ENCODE peak calls at places on chromosomes 3 and 15, in eight cellular contexts. H, P, T, K, V, F, Q and L are unnamed samples.

GRCh38 chr3:106058485-106058884 is 189.7 kb upstream of the CBLB start:
- DNase-seq in H (no peak), P (no peak), T (no peak), K (no peak), V (no peak), F (no peak), Q (no peak), L (no peak)

GRCh38 chr3:131110087-131110486 is 83.4 kb downstream of the NEK11 start:
- DNase-seq in H (no peak), P (no peak), T (no peak), K (peak; percentile 80), V (no peak), F (peak; percentile 5), Q (no peak), L (no peak)

GRCh38 chr3:50675179-50676030 is 678 bp downstream of the DOCK3 start:
- DNase-seq in H (no peak), P (peak; percentile 24), T (peak; percentile 89), K (no peak), V (peak; percentile 72), F (no peak), Q (peak; percentile 42), L (peak; percentile 38)

GRCh38 chr3:148911597-148911996 is 46.5 kb downstream of the CPA3 start:
- DNase-seq in H (no peak), P (no peak), T (no peak), K (no peak), V (no peak), F (no peak), Q (no peak), L (no peak)

GRCh38 chr15:74196175-74196574 is 6.4 kb downstream of the STRA6 start:
- DNase-seq in H (no peak), P (peak; percentile 54), T (no peak), K (peak; percentile 98), V (no peak), F (no peak), Q (peak; percentile 77), L (peak; percentile 76)

GRCh38 chr3:27293954-27294353 is 75.2 kb downstream of the NEK10 start:
- DNase-seq in H (no peak), P (no peak), T (no peak), K (no peak), V (no peak), F (no peak), Q (no peak), L (no peak)

GRCh38 chr15:57334257-57334656 is 42.0 kb upstream of the CGNL1 start:
- DNase-seq in H (no peak), P (no peak), T (peak; percentile 76), K (peak; percentile 56), V (no peak), F (peak; percentile 83), Q (no peak), L (no peak)

GRCh38 chr15:71651750-71652186 is 158.6 kb upstream of the NR2E3 start:
- DNase-seq in H (peak; percentile 55), P (no peak), T (peak; percentile 83), K (peak; percentile 74), V (no peak), F (peak; percentile 64), Q (no peak), L (no peak)

GRCh38 chr15:70336425-70337009 is 238.8 kb upstream of the TLE3 start:
- DNase-seq in H (no peak), P (no peak), T (no peak), K (no peak), V (no peak), F (no peak), Q (no peak), L (no peak)

GRCh38 chr3:146164071-146164470 is 3.1 kb upstream of the PLOD2 start:
- DNase-seq in H (no peak), P (no peak), T (no peak), K (no peak), V (no peak), F (no peak), Q (no peak), L (no peak)

GRCh38 chr3:146164951-146165350 is 4.0 kb upstream of the PLOD2 start:
- DNase-seq in H (no peak), P (no peak), T (no peak), K (no peak), V (no peak), F (no peak), Q (no peak), L (no peak)

GRCh38 chr3:146165370-146165769 is 4.4 kb upstream of the PLOD2 start:
- DNase-seq in H (no peak), P (no peak), T (no peak), K (peak; percentile 64), V (no peak), F (no peak), Q (no peak), L (no peak)

GRCh38 chr3:146163584-146163983 is 2.6 kb upstream of the PLOD2 start:
- DNase-seq in H (no peak), P (no peak), T (no peak), K (peak; percentile 95), V (no peak), F (peak; percentile 75), Q (no peak), L (no peak)

DNA sequence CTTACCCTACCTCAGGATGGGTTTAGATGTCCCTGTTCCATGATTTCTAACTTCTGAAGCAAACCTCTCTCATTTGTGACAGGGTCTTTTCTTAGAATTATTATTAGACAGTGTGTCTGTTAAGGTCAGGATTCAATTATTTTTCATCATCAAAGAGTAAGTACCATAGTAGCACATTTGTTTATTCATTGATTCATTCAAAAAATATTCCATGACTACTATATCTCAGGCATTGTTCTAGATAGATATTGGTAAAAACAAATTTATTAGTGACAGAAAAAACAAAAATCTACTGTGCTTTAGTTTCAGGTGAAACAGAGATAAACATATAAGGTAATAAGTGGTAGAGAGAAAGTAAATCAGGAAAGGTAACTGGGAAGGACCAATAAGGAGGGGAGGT is 3.5 kb upstream of the PLOD2 start:
- DNase-seq in H (no peak), P (no peak), T (no peak), K (no peak), V (no peak), F (no peak), Q (no peak), L (no peak)
- H3K4me1 ChIP-seq in H (no peaks in the 10 kb centered on the region), P (peaks cover 5% of the 10 kb centered on the region), T (no peaks in the 10 kb centered on the region), K (peaks cover 36% of the 10 kb centered on the region), V (peaks cover 41% of the 10 kb centered on the region), F (peaks cover 57% of the 10 kb centered on the region), Q (peaks cover 5% of the 10 kb centered on the region), L (no peaks in the 10 kb centered on the region)

DNA sequence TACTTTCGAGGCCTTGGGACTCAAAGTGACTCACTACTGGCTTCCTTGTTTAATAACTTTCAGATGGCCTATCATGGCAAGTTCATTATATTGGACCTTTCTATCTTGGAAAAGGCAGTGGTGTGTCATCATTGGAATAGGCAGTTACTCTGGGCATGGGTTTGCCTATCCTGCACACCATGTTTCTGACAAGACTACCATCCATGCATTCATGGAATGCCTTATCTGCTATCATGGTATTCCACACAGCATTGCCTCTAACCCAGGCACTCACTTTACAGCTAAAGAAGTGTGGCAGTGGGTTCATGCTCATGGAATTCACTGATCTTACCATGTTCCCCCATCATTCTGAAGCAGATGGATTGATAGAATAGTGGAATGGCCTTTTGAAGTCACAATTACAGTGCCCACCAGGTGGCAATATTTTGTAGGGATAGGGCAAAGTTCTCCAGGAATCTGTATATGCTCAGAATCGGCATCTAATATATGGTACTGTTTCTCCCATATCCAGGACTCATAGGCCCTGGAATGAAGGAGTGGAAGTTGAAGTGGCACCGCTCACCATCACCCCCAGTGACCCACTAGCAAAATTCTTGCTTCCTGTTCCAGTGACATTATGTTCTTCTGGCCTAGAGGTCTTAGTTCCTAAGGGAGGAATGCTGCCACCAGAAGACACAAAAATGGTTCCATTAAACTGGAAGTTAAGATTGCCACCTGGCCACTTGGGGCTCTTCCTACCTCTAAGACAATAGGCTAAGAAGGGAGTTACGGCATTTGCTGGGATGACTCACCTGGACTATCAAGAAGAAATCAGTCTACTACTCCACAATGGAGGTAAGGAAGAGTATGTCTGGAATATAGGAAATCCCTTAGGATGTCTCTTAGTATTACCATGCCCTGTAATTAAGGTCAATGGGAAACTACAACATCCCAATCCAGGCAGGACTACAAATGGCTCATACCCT is 1161.4 kb downstream of the SI start:
- DNase-seq in H (no peak), P (no peak), T (peak; percentile 49), K (no peak), V (no peak), F (no peak), Q (no peak), L (no peak)
- TF ChIP-seq CTCF in H (no peak), P (no peak), T (peak; percentile 63), K (no peak), V (no peak), F (no peak), Q (no peak), L (no peak)

GRCh38 chr3:127786358-127787070 is 35.8 kb downstream of the MGLL start:
- DNase-seq in H (peak; percentile 64), P (peak; percentile 88), T (no peak), K (peak; percentile 53), V (peak; percentile 98), F (no peak), Q (peak; percentile 88), L (peak; percentile 78)
- H3K27ac ChIP-seq in H (no peak overlapping the region), P (peak overlapping the region; percentile 10), T (no peak overlapping the region), K (no peak overlapping the region), V (peak overlapping the region; percentile 93), F (no peak overlapping the region), Q (no peak overlapping the region), L (peak overlapping the region; percentile 72)

GRCh38 chr15:43513550-43513949 is 3.9 kb upstream of the MAP1A start:
- DNase-seq in H (no peak), P (no peak), T (no peak), K (no peak), V (no peak), F (no peak), Q (no peak), L (no peak)
- H3K4me1 ChIP-seq in H (peaks cover 48% of the 10 kb centered on the region), P (peaks cover 5% of the 10 kb centered on the region), T (peaks cover 5% of the 10 kb centered on the region), K (peaks cover 26% of the 10 kb centered on the region), V (peaks cover 56% of the 10 kb centered on the region), F (peaks cover 34% of the 10 kb centered on the region), Q (peaks cover 22% of the 10 kb centered on the region), L (no peaks in the 10 kb centered on the region)

GRCh38 chr15:50501815-50502214 is 44.7 kb downstream of the USP50 start:
- DNase-seq in H (no peak), P (no peak), T (no peak), K (no peak), V (no peak), F (no peak), Q (no peak), L (no peak)
- TF ChIP-seq CTCF in H (no peak), P (no peak), T (no peak), K (no peak), V (no peak), F (no peak), Q (no peak), L (no peak)

GRCh38 chr3:186986406-186986805 is 56.1 kb downstream of the ST6GAL1 start:
- DNase-seq in H (no peak), P (no peak), T (no peak), K (no peak), V (no peak), F (no peak), Q (no peak), L (no peak)
- H3K27ac ChIP-seq in H (no peak overlapping the region), P (no peak overlapping the region), T (no peak overlapping the region), K (peak overlapping the region; percentile 67), V (no peak overlapping the region), F (no peak overlapping the region), Q (no peak overlapping the region), L (peak overlapping the region; percentile 42)

DNA sequence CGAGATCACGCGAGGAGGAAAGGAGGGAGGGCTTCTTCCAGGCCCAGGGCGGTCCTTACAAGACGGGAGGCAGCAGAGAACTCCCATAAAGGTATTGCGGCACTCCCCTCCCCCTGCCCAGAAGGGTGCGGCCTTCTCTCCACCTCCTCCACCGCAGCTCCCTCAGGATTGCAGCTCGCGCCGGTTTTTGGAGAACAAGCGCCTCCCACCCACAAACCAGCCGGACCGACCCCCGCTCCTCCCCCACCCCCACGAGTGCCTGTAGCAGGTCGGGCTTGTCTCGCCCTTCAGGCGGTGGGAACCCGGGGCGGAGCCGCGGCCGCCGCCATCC is 1.1 kb upstream of the SETD5 start:
- DNase-seq in H (peak; percentile 80), P (no peak), T (peak; percentile 96), K (no peak), V (peak; percentile 97), F (peak; percentile 93), Q (no peak), L (peak; percentile 92)
- H3K4me1 ChIP-seq in H (peaks cover 34% of the 10 kb centered on the region), P (peaks cover 12% of the 10 kb centered on the region), T (peaks cover 7% of the 10 kb centered on the region), K (peaks cover 30% of the 10 kb centered on the region), V (peaks cover 72% of the 10 kb centered on the region), F (peaks cover 50% of the 10 kb centered on the region), Q (peaks cover 5% of the 10 kb centered on the region), L (no peaks in the 10 kb centered on the region)